ENCODE peak calls at places on chromosomes 6 and 20, in eight cellular contexts. J is transverse colon, N is esophagus muscularis mucosa, T is left ventricle myocardium inferior, U is small intestine, P is psoas muscle, I is astrocyte of the spinal cord, F is fibroblast of the aortic adventitia. H is an unnamed sample.

GRCh38 chr20:10110151-10110550 is 75.4 kb downstream of the ANKEF1 start:
- DNase-seq in J (no peak), N (no peak), T (no peak), U (no peak), P (no peak), I (peak; percentile 67), F (no peak), H (no peak)

GRCh38 chr6:80689700-80690099 is 583.2 kb downstream of the BCKDHB start:
- DNase-seq in J (no peak), N (no peak), T (no peak), U (no peak), P (no peak), I (no peak), F (peak; percentile 39), H (no peak)

GRCh38 chr6:159151266-159151855 is 17.8 kb upstream of the FNDC1 start:
- DNase-seq in J (peak; percentile 48), N (no peak), T (peak; percentile 28), U (peak; percentile 36), P (peak; percentile 41), I (peak; percentile 69), F (peak; percentile 66), H (no peak)

GRCh38 chr6:121560476-121560875 is 125.0 kb downstream of the GJA1 start:
- DNase-seq in J (no peak), N (no peak), T (no peak), U (no peak), P (no peak), I (no peak), F (no peak), H (no peak)

GRCh38 chr20:40497781-40498691 is 191.0 kb downstream of the MAFB start:
- DNase-seq in J (peak; percentile 10), N (no peak), T (peak; percentile 33), U (no peak), P (peak; percentile 60), I (no peak), F (no peak), H (no peak)

GRCh38 chr6:54877713-54878317 is 31.2 kb downstream of the FAM83B start:
- DNase-seq in J (no peak), N (no peak), T (no peak), U (peak; percentile 85), P (no peak), I (no peak), F (no peak), H (no peak)

GRCh38 chr6:128295670-128296069 is 224.7 kb downstream of the PTPRK start:
- DNase-seq in J (no peak), N (no peak), T (no peak), U (no peak), P (no peak), I (no peak), F (no peak), H (no peak)

GRCh38 chr6:127834136-127834535 is 66.7 kb downstream of the THEMIS start:
- DNase-seq in J (no peak), N (no peak), T (no peak), U (no peak), P (no peak), I (no peak), F (no peak), H (no peak)

GRCh38 chr6:115001726-115002436 is 659.1 kb upstream of the HS3ST5 start:
- DNase-seq in J (no peak), N (no peak), T (no peak), U (no peak), P (no peak), I (no peak), F (no peak), H (no peak)

GRCh38 chr6:28209753-28210535 is 15.1 kb upstream of the ZSCAN9 start:
- DNase-seq in J (no peak), N (no peak), T (no peak), U (no peak), P (no peak), I (no peak), F (no peak), H (no peak)

GRCh38 chr20:46311039-46311650 is 2.8 kb upstream of the CDH22 start:
- DNase-seq in J (no peak), N (no peak), T (no peak), U (no peak), P (no peak), I (no peak), F (no peak), H (no peak)

GRCh38 chr20:57629976-57630525 is 9.8 kb upstream of the ZBP1 start:
- DNase-seq in J (no peak), N (no peak), T (no peak), U (no peak), P (no peak), I (no peak), F (no peak), H (no peak)

GRCh38 chr20:51533291-51534172 is 9.0 kb downstream of the NFATC2 start:
- DNase-seq in J (no peak), N (no peak), T (no peak), U (peak; percentile 71), P (no peak), I (peak; percentile 59), F (no peak), H (no peak)

GRCh38 chr6:13454286-13455221 is 32.8 kb downstream of the GFOD1 start:
- DNase-seq in J (peak; percentile 62), N (no peak), T (peak; percentile 46), U (peak; percentile 53), P (peak; percentile 51), I (peak; percentile 13), F (peak; percentile 25), H (peak; percentile 59)

GRCh38 chr20:62933966-62934365 is 4.0 kb upstream of the GID8 start:
- DNase-seq in J (no peak), N (no peak), T (no peak), U (no peak), P (no peak), I (no peak), F (no peak), H (no peak)

GRCh38 chr6:170134077-170135040 is 156.5 kb downstream of the DLL1 start:
- DNase-seq in J (no peak), N (no peak), T (peak; percentile 57), U (no peak), P (no peak), I (no peak), F (peak; percentile 11), H (peak; percentile 46)

GRCh38 chr6:131694832-131695426 is 6.3 kb downstream of the OR2A4 start:
- DNase-seq in J (peak; percentile 33), N (no peak), T (peak; percentile 20), U (peak; percentile 62), P (peak; percentile 21), I (peak; percentile 77), F (peak; percentile 75), H (peak; percentile 16)

GRCh38 chr6:111874030-111874425 is 776 bp upstream of the FYN start:
- DNase-seq in J (peak; percentile 19), N (no peak), T (no peak), U (no peak), P (peak; percentile 27), I (peak; percentile 29), F (no peak), H (no peak)

GRCh38 chr20:45383131-45383530 is 5.0 kb upstream of the TP53TG5 start:
- DNase-seq in J (no peak), N (no peak), T (no peak), U (no peak), P (no peak), I (peak; percentile 16), F (peak; percentile 33), H (no peak)

GRCh38 chr20:37543828-37544227 is 16.2 kb upstream of the BLCAP start:
- DNase-seq in J (no peak), N (no peak), T (no peak), U (no peak), P (no peak), I (no peak), F (peak; percentile 60), H (no peak)

GRCh38 chr6:53703047-53703446 is 37.5 kb upstream of the KLHL31 start:
- DNase-seq in J (no peak), N (no peak), T (no peak), U (no peak), P (no peak), I (no peak), F (no peak), H (no peak)

GRCh38 chr20:59812286-59813125 is 120.9 kb downstream of the SYCP2 start:
- DNase-seq in J (no peak), N (peak; percentile 81), T (no peak), U (no peak), P (no peak), I (no peak), F (no peak), H (no peak)

GRCh38 chr6:53811082-53811481 is 16.3 kb downstream of the LRRC1 start:
- DNase-seq in J (peak; percentile 69), N (no peak), T (no peak), U (peak; percentile 89), P (no peak), I (no peak), F (no peak), H (no peak)

GRCh38 chr6:17842014-17842776 is 135.5 kb upstream of the NUP153 start:
- DNase-seq in J (no peak), N (no peak), T (no peak), U (no peak), P (no peak), I (no peak), F (no peak), H (peak; percentile 75)

GRCh38 chr6:149037026-149037734 is 280.3 kb upstream of the TAB2 start:
- DNase-seq in J (no peak), N (peak; percentile 82), T (no peak), U (no peak), P (no peak), I (peak; percentile 71), F (no peak), H (no peak)

GRCh38 chr6:150417899-150418824 is 49.4 kb downstream of the IYD start:
- DNase-seq in J (peak; percentile 27), N (no peak), T (no peak), U (peak; percentile 84), P (no peak), I (peak; percentile 90), F (peak; percentile 94), H (peak; percentile 46)

GRCh38 chr6:138590796-138591709 is 91.8 kb upstream of the NHSL1 start:
- DNase-seq in J (peak; percentile 74), N (no peak), T (no peak), U (peak; percentile 88), P (no peak), I (peak; percentile 80), F (peak; percentile 85), H (no peak)

GRCh38 chr6:78629154-78629721 is 238.1 kb upstream of the IRAK1BP1 start:
- DNase-seq in J (no peak), N (no peak), T (no peak), U (peak; percentile 34), P (no peak), I (no peak), F (peak; percentile 32), H (no peak)
- H3K4me3 ChIP-seq in J (peak overlapping the region; percentile 29), N (peak overlapping the region; percentile 46), T (peak overlapping the region; percentile 63), U (no peak overlapping the region), P (peak overlapping the region; percentile 23), I (peak overlapping the region; percentile 38), F (peak overlapping the region; percentile 49), H (peak overlapping the region; percentile 46)

GRCh38 chr6:102355578-102355977 is 962.1 kb downstream of the GRIK2 start:
- DNase-seq in J (no peak), N (no peak), T (no peak), U (no peak), P (no peak), I (no peak), F (no peak), H (no peak)
- H3K4me3 ChIP-seq in J (no peak overlapping the region), N (no peak overlapping the region), T (no peak overlapping the region), U (no peak overlapping the region), P (no peak overlapping the region), I (no peak overlapping the region), F (no peak overlapping the region), H (no peak overlapping the region)

GRCh38 chr6:44715188-44715587 is 327.7 kb downstream of the CDC5L start:
- DNase-seq in J (no peak), N (no peak), T (no peak), U (no peak), P (no peak), I (no peak), F (no peak), H (no peak)
- H3K4me3 ChIP-seq in J (no peak overlapping the region), N (no peak overlapping the region), T (no peak overlapping the region), U (no peak overlapping the region), P (no peak overlapping the region), I (no peak overlapping the region), F (no peak overlapping the region), H (no peak overlapping the region)

GRCh38 chr6:161194374-161194773 is 79.5 kb downstream of the AGPAT4 start:
- DNase-seq in J (no peak), N (peak; percentile 14), T (no peak), U (no peak), P (no peak), I (no peak), F (no peak), H (no peak)
- H3K4me3 ChIP-seq in J (no peak overlapping the region), N (no peak overlapping the region), T (no peak overlapping the region), U (no peak overlapping the region), P (no peak overlapping the region), I (no peak overlapping the region), F (no peak overlapping the region), H (no peak overlapping the region)

H was measured in retinal pigment epithelial cell.